ENCODE peak calls at places on chromosomes 11 and 22, in four cellular contexts. One of them, this sample, is unnamed.

GRCh38 chr11:69644071-69644961 is 3.4 kb downstream of the CCND1 start:
- DNase-seq in spleen: peak
- DNase-seq in astrocyte of the spinal cord: peak
- DNase-seq in body of pancreas: peak
- DNase-seq in this sample: peak

GRCh38 chr11:26522912-26523610 is 49.0 kb downstream of the MUC15 start:
- DNase-seq in spleen: no peak
- DNase-seq in astrocyte of the spinal cord: peak
- DNase-seq in body of pancreas: no peak
- DNase-seq in this sample: peak

GRCh38 chr11:102806296-102806695 is 8.3 kb upstream of the MMP1 start:
- DNase-seq in spleen: no peak
- DNase-seq in astrocyte of the spinal cord: peak
- DNase-seq in body of pancreas: no peak
- DNase-seq in this sample: no peak

GRCh38 chr11:18721576-18722292 is 4.3 kb downstream of the IGSF22 start:
- DNase-seq in spleen: peak
- DNase-seq in astrocyte of the spinal cord: peak
- DNase-seq in body of pancreas: peak
- DNase-seq in this sample: no peak

GRCh38 chr11:57490456-57491248 is 24.9 kb downstream of the SLC43A1 start:
- DNase-seq in spleen: no peak
- DNase-seq in astrocyte of the spinal cord: no peak
- DNase-seq in body of pancreas: peak
- DNase-seq in this sample: no peak

GRCh38 chr11:10926801-10927200 is 68.9 kb upstream of the ZBED5 start:
- DNase-seq in spleen: no peak
- DNase-seq in astrocyte of the spinal cord: no peak
- DNase-seq in body of pancreas: no peak
- DNase-seq in this sample: no peak

GRCh38 chr11:119615003-119615878 is 113.8 kb downstream of the NECTIN1 start:
- DNase-seq in spleen: no peak
- DNase-seq in astrocyte of the spinal cord: peak
- DNase-seq in body of pancreas: peak
- DNase-seq in this sample: no peak

GRCh38 chr11:71322192-71322735 is 69.9 kb upstream of the SHANK2 start:
- DNase-seq in spleen: peak
- DNase-seq in astrocyte of the spinal cord: no peak
- DNase-seq in body of pancreas: no peak
- DNase-seq in this sample: no peak

GRCh38 chr11:44761546-44761961 is 34.8 kb downstream of the TSPAN18 start:
- DNase-seq in spleen: no peak
- DNase-seq in astrocyte of the spinal cord: no peak
- DNase-seq in body of pancreas: no peak
- DNase-seq in this sample: no peak

GRCh38 chr11:100994966-100995365 is 134.6 kb downstream of the PGR start:
- DNase-seq in spleen: no peak
- DNase-seq in astrocyte of the spinal cord: no peak
- DNase-seq in body of pancreas: no peak
- DNase-seq in this sample: no peak

GRCh38 chr22:35264986-35265385 is 7.7 kb downstream of the HMGXB4 start:
- DNase-seq in spleen: no peak
- DNase-seq in astrocyte of the spinal cord: no peak
- DNase-seq in body of pancreas: no peak
- DNase-seq in this sample: no peak

GRCh38 chr22:49775191-49776052 is 52.3 kb downstream of the BRD1 start:
- DNase-seq in spleen: no peak
- DNase-seq in astrocyte of the spinal cord: no peak
- DNase-seq in body of pancreas: no peak
- DNase-seq in this sample: no peak

GRCh38 chr11:75291741-75292140 is 51.2 kb downstream of the TPBGL start:
- DNase-seq in spleen: no peak
- DNase-seq in astrocyte of the spinal cord: no peak
- DNase-seq in body of pancreas: no peak
- DNase-seq in this sample: no peak

GRCh38 chr11:111938687-111939160 is 1.6 kb downstream of the DIXDC1 start:
- DNase-seq in spleen: no peak
- DNase-seq in astrocyte of the spinal cord: peak
- DNase-seq in body of pancreas: no peak
- DNase-seq in this sample: no peak

GRCh38 chr11:69879734-69880005 is 60.5 kb upstream of the FGF3 start:
- DNase-seq in spleen: peak
- DNase-seq in astrocyte of the spinal cord: no peak
- DNase-seq in body of pancreas: no peak
- DNase-seq in this sample: no peak

GRCh38 chr11:62792193-62792575 is 378 bp upstream of the TMEM223 start:
- DNase-seq in spleen: peak
- DNase-seq in astrocyte of the spinal cord: no peak
- DNase-seq in body of pancreas: peak
- DNase-seq in this sample: no peak

GRCh38 chr11:14904745-14905103 is 12.7 kb upstream of the CYP2R1 start:
- DNase-seq in spleen: peak
- DNase-seq in astrocyte of the spinal cord: peak
- DNase-seq in body of pancreas: peak
- DNase-seq in this sample: no peak

GRCh38 chr11:121240650-121241299 is 51.8 kb upstream of the SC5D start:
- DNase-seq in spleen: no peak
- DNase-seq in astrocyte of the spinal cord: peak
- DNase-seq in body of pancreas: no peak
- DNase-seq in this sample: peak

GRCh38 chr11:65225284-65226102 is 36.3 kb upstream of the POLA2 start:
- DNase-seq in spleen: peak
- DNase-seq in astrocyte of the spinal cord: peak
- DNase-seq in body of pancreas: peak
- DNase-seq in this sample: peak

GRCh38 chr11:121892863-121893262 is 223.2 kb downstream of the BLID start:
- DNase-seq in spleen: no peak
- DNase-seq in astrocyte of the spinal cord: peak
- DNase-seq in body of pancreas: no peak
- DNase-seq in this sample: peak

GRCh38 chr11:57798905-57799559 is 37.4 kb downstream of the CTNND1 start:
- DNase-seq in spleen: no peak
- DNase-seq in astrocyte of the spinal cord: peak
- DNase-seq in body of pancreas: peak
- DNase-seq in this sample: no peak

GRCh38 chr11:110455718-110456117 is 26.0 kb downstream of the FDX1 start:
- DNase-seq in spleen: no peak
- DNase-seq in astrocyte of the spinal cord: no peak
- DNase-seq in body of pancreas: no peak
- DNase-seq in this sample: no peak

GRCh38 chr22:22932512-22932941 is 44.9 kb downstream of the IGLL5 start:
- DNase-seq in spleen: peak
- DNase-seq in astrocyte of the spinal cord: no peak
- DNase-seq in body of pancreas: no peak
- DNase-seq in this sample: no peak

GRCh38 chr22:35576671-35577070 is 36.0 kb downstream of the RASD2 start:
- DNase-seq in spleen: no peak
- DNase-seq in astrocyte of the spinal cord: no peak
- DNase-seq in body of pancreas: no peak
- DNase-seq in this sample: no peak

GRCh38 chr11:17563961-17564686 is 17.1 kb downstream of the OTOG start:
- DNase-seq in spleen: no peak
- DNase-seq in astrocyte of the spinal cord: no peak
- DNase-seq in body of pancreas: no peak
- DNase-seq in this sample: no peak

GRCh38 chr22:44067033-44067432 is 42.9 kb downstream of the PARVB start:
- DNase-seq in spleen: no peak
- DNase-seq in astrocyte of the spinal cord: no peak
- DNase-seq in body of pancreas: no peak
- DNase-seq in this sample: no peak

GRCh38 chr11:103958475-103959215 is 77.8 kb upstream of the DDI1 start:
- DNase-seq in spleen: no peak
- DNase-seq in astrocyte of the spinal cord: no peak
- DNase-seq in body of pancreas: no peak
- DNase-seq in this sample: no peak

GRCh38 chr11:1082346-1082727 is 7.7 kb downstream of the MUC2 start:
- DNase-seq in spleen: peak
- DNase-seq in astrocyte of the spinal cord: no peak
- DNase-seq in body of pancreas: no peak
- DNase-seq in this sample: no peak

GRCh38 chr22:27669798-27670599 is 131.6 kb downstream of the MN1 start:
- DNase-seq in spleen: peak
- DNase-seq in astrocyte of the spinal cord: no peak
- DNase-seq in body of pancreas: no peak
- DNase-seq in this sample: no peak

GRCh38 chr22:33659423-33659822 is 260.9 kb downstream of the LARGE1 start:
- DNase-seq in spleen: no peak
- DNase-seq in astrocyte of the spinal cord: no peak
- DNase-seq in body of pancreas: no peak
- DNase-seq in this sample: no peak

GRCh38 chr11:121767433-121767832 is 314.7 kb upstream of the SORL1-AS1 start:
- DNase-seq in spleen: no peak
- DNase-seq in astrocyte of the spinal cord: no peak
- DNase-seq in body of pancreas: no peak
- DNase-seq in this sample: no peak

GRCh38 chr11:61969838-61970452 is 2.5 kb upstream of the FTH1 start:
- DNase-seq in spleen: no peak
- DNase-seq in astrocyte of the spinal cord: peak
- DNase-seq in body of pancreas: no peak
- DNase-seq in this sample: no peak

GRCh38 chr22:34722901-34723300 is 343.1 kb upstream of the ISX start:
- DNase-seq in spleen: no peak
- DNase-seq in astrocyte of the spinal cord: no peak
- DNase-seq in body of pancreas: no peak
- DNase-seq in this sample: no peak

GRCh38 chr11:100785148-100785983 is 98.3 kb downstream of the ARHGAP42 start:
- DNase-seq in spleen: no peak
- DNase-seq in astrocyte of the spinal cord: no peak
- DNase-seq in body of pancreas: no peak
- DNase-seq in this sample: no peak

DNA sequence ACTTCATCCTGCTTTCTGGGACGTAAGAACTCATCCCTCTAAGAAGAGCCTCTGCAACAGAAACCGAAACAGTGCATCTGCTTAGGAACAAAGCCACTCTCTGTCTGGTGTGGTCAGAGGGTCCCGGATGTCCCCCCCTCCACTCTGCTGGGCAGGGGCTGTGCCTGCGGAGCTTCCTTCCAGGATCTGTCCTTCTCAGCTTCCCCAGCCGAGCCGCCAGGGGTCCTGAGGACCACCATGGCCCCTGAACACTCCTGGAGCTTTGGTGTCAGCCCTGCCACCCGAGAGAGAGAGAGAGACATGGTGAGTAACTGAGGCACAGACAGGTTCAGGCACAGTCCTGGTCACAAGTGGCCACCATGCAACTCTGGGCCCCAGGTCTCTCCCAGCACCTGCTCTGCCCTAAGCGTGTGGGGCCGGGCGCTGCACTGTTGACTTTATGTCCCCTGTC is 24.4 kb upstream of the MGAT3 start:
- DNase-seq in spleen: peak
- DNase-seq in astrocyte of the spinal cord: no peak
- DNase-seq in body of pancreas: no peak
- DNase-seq in this sample: no peak
- TF ChIP-seq CTCF in spleen: no peak
- TF ChIP-seq CTCF in astrocyte of the spinal cord: no peak
- TF ChIP-seq CTCF in body of pancreas: no peak
- TF ChIP-seq CTCF in this sample: no peak

GRCh38 chr11:12235549-12235944 is 125.2 kb downstream of the MICAL2 start:
- DNase-seq in spleen: no peak
- DNase-seq in astrocyte of the spinal cord: peak
- DNase-seq in body of pancreas: no peak
- DNase-seq in this sample: no peak
- TF ChIP-seq CTCF in spleen: no peak
- TF ChIP-seq CTCF in astrocyte of the spinal cord: peak
- TF ChIP-seq CTCF in body of pancreas: no peak
- TF ChIP-seq CTCF in this sample: peak

GRCh38 chr11:5204787-5205186 is 4.3 kb upstream of the OR51V1 start:
- DNase-seq in spleen: no peak
- DNase-seq in astrocyte of the spinal cord: peak
- DNase-seq in body of pancreas: no peak
- DNase-seq in this sample: peak
- TF ChIP-seq CTCF in spleen: no peak
- TF ChIP-seq CTCF in astrocyte of the spinal cord: peak
- TF ChIP-seq CTCF in body of pancreas: peak
- TF ChIP-seq CTCF in this sample: peak

GRCh38 chr22:38203855-38204497 is 2.2 kb downstream of the MAFF start:
- DNase-seq in spleen: no peak
- DNase-seq in astrocyte of the spinal cord: peak
- DNase-seq in body of pancreas: no peak
- DNase-seq in this sample: no peak

GRCh38 chr22:38203090-38203810 is 1.5 kb downstream of the MAFF start:
- DNase-seq in spleen: peak
- DNase-seq in astrocyte of the spinal cord: peak
- DNase-seq in body of pancreas: peak
- DNase-seq in this sample: no peak

GRCh38 chr22:38201371-38201717 is 450 bp upstream of the MAFF start:
- DNase-seq in spleen: no peak
- DNase-seq in astrocyte of the spinal cord: no peak
- DNase-seq in body of pancreas: no peak
- DNase-seq in this sample: no peak

GRCh38 chr22:38201718-38202436 is at the start of gene MAFF:
- DNase-seq in spleen: peak
- DNase-seq in astrocyte of the spinal cord: peak
- DNase-seq in body of pancreas: peak
- DNase-seq in this sample: peak

GRCh38 chr22:38202437-38203089 is 769 bp downstream of the MAFF start:
- DNase-seq in spleen: peak
- DNase-seq in astrocyte of the spinal cord: peak
- DNase-seq in body of pancreas: peak
- DNase-seq in this sample: peak
- TF ChIP-seq CTCF in spleen: peak
- TF ChIP-seq CTCF in astrocyte of the spinal cord: no peak
- TF ChIP-seq CTCF in body of pancreas: peak
- TF ChIP-seq CTCF in this sample: no peak

DNA sequence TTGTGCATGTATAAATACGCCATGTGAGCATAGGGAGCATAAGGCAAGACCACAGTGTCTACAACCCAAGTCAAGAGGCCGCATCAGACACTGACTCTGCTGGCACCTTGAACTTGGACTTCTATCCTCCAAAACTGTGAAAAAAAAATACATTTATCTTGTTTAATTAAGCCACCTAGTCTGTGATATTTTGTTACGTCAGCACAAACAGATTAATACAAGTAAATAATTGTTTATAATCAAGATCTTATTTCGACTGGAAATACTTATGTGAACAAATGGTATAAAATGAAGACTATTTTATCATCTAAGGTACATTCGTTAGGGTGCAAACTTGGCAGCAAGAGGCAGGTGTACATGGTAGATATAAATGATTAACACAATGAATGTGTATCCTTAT is 599.3 kb upstream of the LRRC4C start:
- DNase-seq in spleen: no peak
- DNase-seq in astrocyte of the spinal cord: no peak
- DNase-seq in body of pancreas: no peak
- DNase-seq in this sample: no peak
- TF ChIP-seq CTCF in spleen: no peak
- TF ChIP-seq CTCF in astrocyte of the spinal cord: no peak
- TF ChIP-seq CTCF in body of pancreas: no peak
- TF ChIP-seq CTCF in this sample: no peak

GRCh38 chr11:20671856-20672546 is 2.6 kb downstream of the NELL1 start:
- DNase-seq in spleen: no peak
- DNase-seq in astrocyte of the spinal cord: peak
- DNase-seq in body of pancreas: no peak
- DNase-seq in this sample: no peak
- TF ChIP-seq CTCF in spleen: no peak
- TF ChIP-seq CTCF in astrocyte of the spinal cord: peak
- TF ChIP-seq CTCF in body of pancreas: no peak
- TF ChIP-seq CTCF in this sample: peak